ENCODE peak calls at places on chromosomes 12 and 14, in eight cellular contexts. N is ELR; L is stimulated activated CD4-positive, alpha-beta T cell treated with anti-CD3 and anti-CD28 coated beads, Interleukin-2, amount 100 ng/mL, for 24 hours; U is activated naive CD8-positive, alpha-beta T cell treated with anti-CD3 and anti-CD28 coated beads, Interleukin-2, amount 50 U/mL, for 16 hours; R is astrocyte; H is T-helper 1 cell; A is NCI-H446 treated with DMSO at 0.1 percent for 48 hours; T is MM.1S. G is an unnamed sample.

GRCh38 chr12:57717846-57718640 is 20.5 kb downstream of the AGAP2 start:
- DNase-seq in N (no peak), H (no peak), A (no peak), T (no peak), R (no peak), L (no peak), U (no peak), G (no peak)

GRCh38 chr12:72564120-72564519 is 291.9 kb downstream of the TRHDE start:
- DNase-seq in T (no peak), H (no peak), N (no peak), A (no peak), R (no peak), U (no peak), L (no peak), G (no peak)

GRCh38 chr12:88600272-88600671 is 20.0 kb upstream of the KITLG start:
- DNase-seq in A (no peak), L (no peak), H (no peak), U (no peak), R (peak), T (no peak), N (peak), G (no peak)

GRCh38 chr14:67428501-67429031 is 16.6 kb upstream of the PLEK2 start:
- DNase-seq in R (peak), L (no peak), N (peak), T (no peak), U (no peak), A (no peak), H (no peak), G (no peak)

GRCh38 chr14:54189358-54190354 is 207.2 kb upstream of the CDKN3 start:
- DNase-seq in L (no peak), T (no peak), U (no peak), N (peak), R (peak), A (no peak), H (no peak), G (no peak)

GRCh38 chr14:59305231-59305630 is 116.8 kb downstream of the DAAM1 start:
- DNase-seq in H (no peak), U (no peak), R (peak), L (no peak), T (no peak), A (no peak), N (no peak), G (no peak)

GRCh38 chr14:76261371-76261811 is 109.7 kb downstream of the GPATCH2L start:
- DNase-seq in N (no peak), H (no peak), A (no peak), L (no peak), T (no peak), R (peak), U (no peak), G (no peak)

GRCh38 chr14:102819176-102819628 is 42.0 kb downstream of the TRAF3 start:
- DNase-seq in U (no peak), T (peak), R (no peak), N (no peak), L (peak), A (no peak), H (peak), G (peak)

GRCh38 chr14:55102141-55102547 is 26.9 kb upstream of the LGALS3 start:
- DNase-seq in H (peak), T (peak), A (peak), R (peak), N (peak), L (peak), U (no peak), G (peak)

GRCh38 chr14:95156153-95156764 is 1.1 kb downstream of the DICER1 start:
- DNase-seq in U (no peak), A (no peak), T (peak), L (no peak), N (peak), H (no peak), R (peak), G (peak)

GRCh38 chr12:63994704-63995103 is 150.2 kb downstream of the SRGAP1 start:
- DNase-seq in U (no peak), T (no peak), A (peak), R (peak), L (no peak), H (no peak), N (no peak), G (no peak)

GRCh38 chr12:109800536-109800935 is 32.7 kb downstream of the TRPV4 start:
- DNase-seq in L (no peak), T (no peak), N (no peak), H (no peak), U (no peak), A (no peak), R (no peak), G (no peak)

GRCh38 chr12:43104524-43104923 is 447.5 kb downstream of the ADAMTS20 start:
- DNase-seq in N (peak), U (no peak), H (no peak), A (peak), T (no peak), R (peak), L (no peak), G (no peak)

GRCh38 chr12:112252184-112252583 is 126.8 kb downstream of the TRAFD1 start:
- DNase-seq in N (no peak), A (no peak), U (no peak), R (peak), H (no peak), T (no peak), L (no peak), G (no peak)

GRCh38 chr12:126342866-126343265 is 1277.6 kb downstream of the AACS start:
- DNase-seq in R (no peak), N (no peak), T (no peak), L (no peak), H (no peak), A (no peak), U (no peak), G (no peak)

GRCh38 chr12:49231881-49232650 is 32.8 kb upstream of the TUBA1C start:
- DNase-seq in L (no peak), N (no peak), H (no peak), A (peak), R (peak), T (no peak), U (no peak), G (no peak)